ENCODE peak calls at places on chromosome 19, in eight cellular contexts. One of them, this sample, is unnamed.

GRCh38 chr19:46295401-46296308 is 1.2 kb upstream of the HIF3A start:
- DNase-seq in mammary epithelial cell: no peak
- DNase-seq in dorsolateral prefrontal cortex: no peak
- DNase-seq in uterus: no peak
- DNase-seq in AG04450: no peak
- DNase-seq in thoracic aorta: no peak
- DNase-seq in HL-60: no peak
- DNase-seq in right lobe of liver: no peak
- DNase-seq in this sample: no peak

GRCh38 chr19:3062165-3063105 is at the start of gene TLE5:
- DNase-seq in mammary epithelial cell: no peak
- DNase-seq in dorsolateral prefrontal cortex: peak; percentile 59
- DNase-seq in uterus: peak; percentile 74
- DNase-seq in AG04450: no peak
- DNase-seq in thoracic aorta: no peak
- DNase-seq in HL-60: no peak
- DNase-seq in right lobe of liver: peak; percentile 73
- DNase-seq in this sample: peak; percentile 49

GRCh38 chr19:49858591-49858985 is 7.6 kb downstream of the PTOV1 start:
- DNase-seq in mammary epithelial cell: no peak
- DNase-seq in dorsolateral prefrontal cortex: no peak
- DNase-seq in uterus: no peak
- DNase-seq in AG04450: no peak
- DNase-seq in thoracic aorta: no peak
- DNase-seq in HL-60: no peak
- DNase-seq in right lobe of liver: peak; percentile 51
- DNase-seq in this sample: no peak

GRCh38 chr19:45439569-45440258 is 16.0 kb upstream of the ERCC1 start:
- DNase-seq in mammary epithelial cell: peak; percentile 63
- DNase-seq in dorsolateral prefrontal cortex: peak; percentile 92
- DNase-seq in uterus: peak; percentile 92
- DNase-seq in AG04450: no peak
- DNase-seq in thoracic aorta: peak; percentile 71
- DNase-seq in HL-60: peak; percentile 69
- DNase-seq in right lobe of liver: peak; percentile 82
- DNase-seq in this sample: peak; percentile 76

GRCh38 chr19:27774827-27775226 is 1438.1 kb downstream of the UQCRFS1 start:
- DNase-seq in mammary epithelial cell: no peak
- DNase-seq in dorsolateral prefrontal cortex: no peak
- DNase-seq in uterus: no peak
- DNase-seq in AG04450: no peak
- DNase-seq in thoracic aorta: no peak
- DNase-seq in HL-60: peak; percentile 79
- DNase-seq in right lobe of liver: no peak
- DNase-seq in this sample: no peak

GRCh38 chr19:49809155-49809986 is 3.7 kb downstream of the FUZ start:
- DNase-seq in mammary epithelial cell: no peak
- DNase-seq in dorsolateral prefrontal cortex: peak; percentile 72
- DNase-seq in uterus: no peak
- DNase-seq in AG04450: no peak
- DNase-seq in thoracic aorta: no peak
- DNase-seq in HL-60: no peak
- DNase-seq in right lobe of liver: peak; percentile 84
- DNase-seq in this sample: peak; percentile 42

GRCh38 chr19:19026299-19026971 is 6.9 kb downstream of the SUGP2 start:
- DNase-seq in mammary epithelial cell: no peak
- DNase-seq in dorsolateral prefrontal cortex: no peak
- DNase-seq in uterus: no peak
- DNase-seq in AG04450: no peak
- DNase-seq in thoracic aorta: no peak
- DNase-seq in HL-60: no peak
- DNase-seq in right lobe of liver: peak; percentile 83
- DNase-seq in this sample: peak; percentile 34

GRCh38 chr19:15154002-15154612 is 46.7 kb downstream of the NOTCH3 start:
- DNase-seq in mammary epithelial cell: peak; percentile 41
- DNase-seq in dorsolateral prefrontal cortex: no peak
- DNase-seq in uterus: no peak
- DNase-seq in AG04450: no peak
- DNase-seq in thoracic aorta: no peak
- DNase-seq in HL-60: no peak
- DNase-seq in right lobe of liver: no peak
- DNase-seq in this sample: no peak

GRCh38 chr19:3890590-3890989 is 10.1 kb downstream of the ATCAY start:
- DNase-seq in mammary epithelial cell: no peak
- DNase-seq in dorsolateral prefrontal cortex: no peak
- DNase-seq in uterus: no peak
- DNase-seq in AG04450: no peak
- DNase-seq in thoracic aorta: no peak
- DNase-seq in HL-60: no peak
- DNase-seq in right lobe of liver: no peak
- DNase-seq in this sample: no peak

GRCh38 chr19:48059331-48059730 is 15.5 kb upstream of the CABP5 start:
- DNase-seq in mammary epithelial cell: no peak
- DNase-seq in dorsolateral prefrontal cortex: peak; percentile 44
- DNase-seq in uterus: no peak
- DNase-seq in AG04450: no peak
- DNase-seq in thoracic aorta: no peak
- DNase-seq in HL-60: no peak
- DNase-seq in right lobe of liver: no peak
- DNase-seq in this sample: no peak

GRCh38 chr19:49699364-49699763 is 8.4 kb downstream of the CPT1C start:
- DNase-seq in mammary epithelial cell: no peak
- DNase-seq in dorsolateral prefrontal cortex: no peak
- DNase-seq in uterus: no peak
- DNase-seq in AG04450: no peak
- DNase-seq in thoracic aorta: no peak
- DNase-seq in HL-60: no peak
- DNase-seq in right lobe of liver: no peak
- DNase-seq in this sample: no peak

GRCh38 chr19:48726573-48726972 is 7.0 kb upstream of the MAMSTR start:
- DNase-seq in mammary epithelial cell: no peak
- DNase-seq in dorsolateral prefrontal cortex: no peak
- DNase-seq in uterus: no peak
- DNase-seq in AG04450: no peak
- DNase-seq in thoracic aorta: no peak
- DNase-seq in HL-60: peak; percentile 91
- DNase-seq in right lobe of liver: no peak
- DNase-seq in this sample: no peak

GRCh38 chr19:17766543-17767131 is 15.4 kb downstream of the FCHO1 start:
- DNase-seq in mammary epithelial cell: peak; percentile 68
- DNase-seq in dorsolateral prefrontal cortex: peak; percentile 77
- DNase-seq in uterus: peak; percentile 43
- DNase-seq in AG04450: peak; percentile 32
- DNase-seq in thoracic aorta: no peak
- DNase-seq in HL-60: peak; percentile 81
- DNase-seq in right lobe of liver: peak; percentile 86
- DNase-seq in this sample: peak; percentile 83

GRCh38 chr19:3441089-3441985 is 39.0 kb downstream of the SMIM24 start:
- DNase-seq in mammary epithelial cell: no peak
- DNase-seq in dorsolateral prefrontal cortex: no peak
- DNase-seq in uterus: no peak
- DNase-seq in AG04450: no peak
- DNase-seq in thoracic aorta: no peak
- DNase-seq in HL-60: no peak
- DNase-seq in right lobe of liver: no peak
- DNase-seq in this sample: no peak

GRCh38 chr19:56150358-56150757 is 9.3 kb downstream of the ZNF444 start:
- DNase-seq in mammary epithelial cell: no peak
- DNase-seq in dorsolateral prefrontal cortex: no peak
- DNase-seq in uterus: no peak
- DNase-seq in AG04450: no peak
- DNase-seq in thoracic aorta: no peak
- DNase-seq in HL-60: no peak
- DNase-seq in right lobe of liver: no peak
- DNase-seq in this sample: no peak
- H3K27ac ChIP-seq in mammary epithelial cell: no peak overlapping the region
- H3K27ac ChIP-seq in dorsolateral prefrontal cortex: peak overlapping the region; percentile 4
- H3K27ac ChIP-seq in uterus: no peak overlapping the region
- H3K27ac ChIP-seq in AG04450: no peak overlapping the region
- H3K27ac ChIP-seq in thoracic aorta: no peak overlapping the region
- H3K27ac ChIP-seq in HL-60: no peak overlapping the region
- H3K27ac ChIP-seq in right lobe of liver: no peak overlapping the region
- H3K27ac ChIP-seq in this sample: peak overlapping the region; percentile 21

GRCh38 chr19:7874857-7875393 is 735 bp upstream of the PRR36 start:
- DNase-seq in mammary epithelial cell: no peak
- DNase-seq in dorsolateral prefrontal cortex: no peak
- DNase-seq in uterus: no peak
- DNase-seq in AG04450: no peak
- DNase-seq in thoracic aorta: no peak
- DNase-seq in HL-60: no peak
- DNase-seq in right lobe of liver: no peak
- DNase-seq in this sample: no peak

GRCh38 chr19:7874080-7874856 is at the start of gene PRR36:
- DNase-seq in mammary epithelial cell: no peak
- DNase-seq in dorsolateral prefrontal cortex: peak; percentile 84
- DNase-seq in uterus: no peak
- DNase-seq in AG04450: no peak
- DNase-seq in thoracic aorta: no peak
- DNase-seq in HL-60: no peak
- DNase-seq in right lobe of liver: no peak
- DNase-seq in this sample: peak; percentile 63

GRCh38 chr19:7872306-7873204 is 1.6 kb downstream of the PRR36 start:
- DNase-seq in mammary epithelial cell: no peak
- DNase-seq in dorsolateral prefrontal cortex: no peak
- DNase-seq in uterus: no peak
- DNase-seq in AG04450: no peak
- DNase-seq in thoracic aorta: no peak
- DNase-seq in HL-60: no peak
- DNase-seq in right lobe of liver: peak; percentile 48
- DNase-seq in this sample: no peak

GRCh38 chr19:7871530-7872305 is 2.5 kb downstream of the PRR36 start:
- DNase-seq in mammary epithelial cell: peak; percentile 88
- DNase-seq in dorsolateral prefrontal cortex: no peak
- DNase-seq in uterus: peak; percentile 82
- DNase-seq in AG04450: peak; percentile 70
- DNase-seq in thoracic aorta: peak; percentile 29
- DNase-seq in HL-60: peak; percentile 77
- DNase-seq in right lobe of liver: peak; percentile 83
- DNase-seq in this sample: peak; percentile 96

DNA sequence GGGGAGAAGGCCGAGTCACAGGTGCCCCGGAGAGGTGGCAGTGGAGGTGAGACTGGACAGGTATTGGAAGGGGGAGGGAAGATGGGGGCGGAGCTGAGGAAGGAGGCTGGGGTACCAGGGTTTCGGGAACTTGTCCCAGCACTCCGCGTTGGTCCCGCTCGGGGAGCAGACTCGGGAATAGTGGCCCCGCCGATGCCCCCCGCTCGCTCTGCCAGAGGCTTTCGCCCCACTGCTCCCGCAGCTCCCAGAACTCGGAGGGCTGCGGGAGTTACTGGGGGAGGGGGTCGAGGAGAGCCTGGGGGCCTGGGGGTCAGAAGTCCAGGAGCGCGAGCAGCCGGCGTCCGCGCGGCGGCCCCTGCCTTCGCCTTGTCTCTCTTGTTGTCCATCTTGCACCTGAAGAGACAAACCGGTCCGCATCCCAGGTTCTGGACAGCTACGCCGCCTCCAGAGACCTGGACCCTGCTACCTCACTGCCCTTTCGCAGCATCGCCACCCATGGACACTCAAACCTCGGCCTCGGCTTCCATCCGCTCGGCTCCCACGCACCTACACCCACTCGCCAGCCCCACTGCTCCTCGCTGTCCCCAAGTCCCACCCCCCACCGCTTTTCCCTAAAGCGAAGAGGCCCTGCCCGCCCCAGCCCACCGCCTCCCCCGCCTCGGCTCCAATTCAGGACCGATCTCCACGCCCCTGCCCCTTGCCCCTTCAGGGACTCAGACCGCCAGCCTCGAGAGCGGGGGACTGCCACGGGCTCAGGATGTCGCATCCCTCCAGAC is 698 bp downstream of the PRR36 start:
- DNase-seq in mammary epithelial cell: no peak
- DNase-seq in dorsolateral prefrontal cortex: no peak
- DNase-seq in uterus: no peak
- DNase-seq in AG04450: no peak
- DNase-seq in thoracic aorta: no peak
- DNase-seq in HL-60: no peak
- DNase-seq in right lobe of liver: peak; percentile 55
- DNase-seq in this sample: no peak
- H3K4me3 ChIP-seq in mammary epithelial cell: no peak overlapping the region
- H3K4me3 ChIP-seq in dorsolateral prefrontal cortex: peak overlapping the region; percentile 72
- H3K4me3 ChIP-seq in uterus: no peak overlapping the region
- H3K4me3 ChIP-seq in AG04450: no peak overlapping the region
- H3K4me3 ChIP-seq in thoracic aorta: peak overlapping the region; percentile 46
- H3K4me3 ChIP-seq in HL-60: no peak overlapping the region
- H3K4me3 ChIP-seq in right lobe of liver: no peak overlapping the region
- H3K4me3 ChIP-seq in this sample: no peak overlapping the region

DNA sequence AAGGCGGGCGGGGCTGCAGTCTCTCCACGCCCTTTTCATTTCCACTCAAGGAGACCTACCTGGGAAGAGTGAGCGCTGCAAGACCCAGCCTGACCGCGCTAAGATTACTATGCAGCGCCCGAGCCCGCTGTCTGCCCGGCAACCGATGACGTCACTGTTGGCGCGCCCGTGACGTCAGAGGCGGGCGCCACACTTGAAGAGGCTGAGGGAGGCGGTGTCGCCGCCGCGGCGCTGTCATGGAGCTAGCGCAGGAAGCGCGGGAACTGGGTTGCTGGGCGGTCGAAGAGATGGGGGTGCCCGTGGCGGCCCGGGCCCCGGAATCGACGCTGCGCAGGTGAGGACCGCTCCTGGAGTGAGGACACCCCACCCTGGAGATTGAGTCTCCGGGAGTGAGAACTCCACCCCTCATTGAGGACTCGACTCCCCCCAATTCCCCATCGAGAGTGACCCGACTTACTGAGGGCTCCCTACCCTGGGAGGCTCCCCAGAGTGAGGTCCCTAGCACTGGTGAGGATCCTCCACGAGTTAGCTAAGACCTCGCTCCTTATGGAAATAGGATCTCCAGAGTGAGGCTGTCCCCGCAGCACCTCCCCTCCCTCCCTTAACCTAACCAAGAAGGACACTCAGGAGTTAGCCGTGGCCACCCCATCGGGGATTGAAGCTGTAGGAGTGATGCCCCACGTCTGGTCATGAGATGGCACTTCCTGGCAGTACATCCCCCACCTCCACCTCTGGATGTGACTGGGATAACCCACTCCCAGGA is at the start of gene HAUS5:
- DNase-seq in mammary epithelial cell: peak; percentile 93
- DNase-seq in dorsolateral prefrontal cortex: peak; percentile 94
- DNase-seq in uterus: peak; percentile 95
- DNase-seq in AG04450: peak; percentile 60
- DNase-seq in thoracic aorta: peak; percentile 78
- DNase-seq in HL-60: peak; percentile 86
- DNase-seq in right lobe of liver: peak; percentile 93
- DNase-seq in this sample: peak; percentile 93
- TF ChIP-seq CTCF in mammary epithelial cell: no peak
- TF ChIP-seq CTCF in dorsolateral prefrontal cortex: peak; percentile 35
- TF ChIP-seq CTCF in uterus: no peak
- TF ChIP-seq CTCF in AG04450: no peak
- TF ChIP-seq CTCF in thoracic aorta: no peak
- TF ChIP-seq CTCF in HL-60: no peak
- TF ChIP-seq CTCF in right lobe of liver: no peak
- TF ChIP-seq CTCF in this sample: no peak

DNA sequence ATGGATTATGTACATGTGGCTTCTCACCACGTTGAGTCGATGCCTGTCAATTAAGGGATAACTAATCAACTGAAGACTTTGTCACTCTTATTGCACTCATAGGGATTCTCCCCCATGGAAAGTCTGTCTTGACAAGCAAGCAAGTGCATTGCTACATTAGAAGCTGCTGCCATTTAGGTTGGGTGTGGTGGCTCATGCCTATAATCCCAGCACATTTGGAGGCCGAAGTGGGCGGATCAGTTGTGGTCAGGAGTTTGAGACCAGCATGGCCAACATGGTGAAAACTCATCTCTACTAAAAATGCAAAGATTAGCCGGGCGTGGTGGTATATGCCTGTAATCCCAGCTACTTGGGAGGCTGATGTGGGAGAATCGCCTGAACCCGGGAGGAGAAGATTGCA is 18.3 kb upstream of the ZNF846 start:
- DNase-seq in mammary epithelial cell: no peak
- DNase-seq in dorsolateral prefrontal cortex: no peak
- DNase-seq in uterus: no peak
- DNase-seq in AG04450: no peak
- DNase-seq in thoracic aorta: no peak
- DNase-seq in HL-60: no peak
- DNase-seq in right lobe of liver: no peak
- DNase-seq in this sample: no peak
- H3K27ac ChIP-seq in mammary epithelial cell: no peak overlapping the region
- H3K27ac ChIP-seq in dorsolateral prefrontal cortex: peak overlapping the region; percentile 93
- H3K27ac ChIP-seq in uterus: peak overlapping the region; percentile 100
- H3K27ac ChIP-seq in AG04450: no peak overlapping the region
- H3K27ac ChIP-seq in thoracic aorta: peak overlapping the region; percentile 100
- H3K27ac ChIP-seq in HL-60: no peak overlapping the region
- H3K27ac ChIP-seq in right lobe of liver: no peak overlapping the region
- H3K27ac ChIP-seq in this sample: peak overlapping the region; percentile 40